ENCODE peak calls at places on chromosomes 3 and 15, in five cellular contexts. Z is epithelial cell of esophagus, O is adrenal gland, P is AG04450, X is heart left ventricle. U is an unnamed sample.

GRCh38 chr3:156005698-156006097 is 114.7 kb upstream of the KCNAB1 start:
- DNase-seq in Z (no peak), O (no peak), P (no peak), X (no peak), U (no peak)

GRCh38 chr15:49678655-49679054 is 57.8 kb downstream of the DTWD1 start:
- DNase-seq in Z (no peak), O (no peak), P (no peak), X (no peak), U (no peak)

GRCh38 chr15:95511680-95512079 is 818.8 kb upstream of the NR2F2 start:
- DNase-seq in Z (no peak), O (no peak), P (no peak), X (no peak), U (no peak)

GRCh38 chr15:82135645-82136044 is 89.8 kb upstream of the MEX3B start:
- DNase-seq in Z (no peak), O (no peak), P (no peak), X (no peak), U (no peak)

GRCh38 chr15:78306176-78306774 is 6.9 kb upstream of the SKIC8 start:
- DNase-seq in Z (no peak), O (peak; percentile 9), P (peak; percentile 27), X (no peak), U (no peak)

GRCh38 chr3:178684881-178685590 is 148.8 kb downstream of the KCNMB2 start:
- DNase-seq in Z (peak; percentile 39), O (no peak), P (no peak), X (no peak), U (no peak)

GRCh38 chr3:178117641-178118040 is 418.6 kb upstream of the KCNMB2 start:
- DNase-seq in Z (peak; percentile 32), O (no peak), P (no peak), X (no peak), U (peak; percentile 43)

GRCh38 chr15:97023131-97023844 is 692.8 kb downstream of the NR2F2 start:
- DNase-seq in Z (peak; percentile 53), O (no peak), P (no peak), X (no peak), U (peak; percentile 7)

GRCh38 chr3:3134750-3135448 is 8.2 kb downstream of the TRNT1 start:
- DNase-seq in Z (peak; percentile 36), O (no peak), P (no peak), X (no peak), U (peak; percentile 50)

GRCh38 chr3:180744226-180744625 is 64.9 kb upstream of the CCDC39 start:
- DNase-seq in Z (no peak), O (no peak), P (no peak), X (no peak), U (no peak)

GRCh38 chr15:98927057-98927456 is 80.5 kb downstream of the PGPEP1L start:
- DNase-seq in Z (no peak), O (no peak), P (no peak), X (no peak), U (no peak)

GRCh38 chr3:101229681-101230080 is 90.7 kb downstream of the IMPG2 start:
- DNase-seq in Z (no peak), O (peak; percentile 16), P (no peak), X (no peak), U (no peak)
- TF ChIP-seq CTCF in Z (no peak), O (peak; percentile 41), P (peak; percentile 21), X (no peak), U (no peak)

DNA sequence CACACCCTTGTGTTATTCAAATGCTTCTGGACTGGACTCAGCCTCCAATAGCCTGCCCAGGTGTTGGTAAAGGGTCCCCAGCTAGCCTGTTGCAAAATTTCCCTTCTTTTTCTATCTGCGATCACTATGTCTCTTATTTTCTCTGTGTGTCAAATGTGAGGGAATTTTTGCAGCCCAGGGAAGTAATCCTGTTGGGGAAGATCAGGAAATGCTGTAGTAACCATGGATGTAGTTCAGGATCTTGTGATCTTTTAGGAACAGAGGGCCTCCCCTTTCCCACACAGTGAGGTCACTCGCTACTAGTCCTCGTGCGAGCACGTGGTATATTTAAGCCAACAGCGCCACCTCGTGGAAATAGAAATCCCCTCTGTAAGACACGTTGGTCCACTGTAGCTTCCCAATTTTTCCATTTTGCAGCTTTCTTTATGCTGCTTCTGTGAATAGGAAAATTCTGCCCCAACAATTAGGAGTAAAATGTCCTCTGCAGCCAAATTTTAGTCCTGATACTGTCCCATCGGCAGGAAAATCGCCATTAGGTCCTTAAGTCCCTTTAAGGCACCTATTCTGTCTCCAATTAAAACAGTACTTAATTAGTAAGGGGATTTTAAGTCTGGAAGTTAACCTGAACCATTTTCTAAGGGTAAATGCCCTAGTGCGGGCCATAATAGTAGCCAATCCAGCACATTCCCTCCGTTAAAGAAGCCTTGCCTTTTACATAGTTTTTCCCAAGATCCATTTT is 4.0 kb upstream of the SMCO1 start:
- DNase-seq in Z (peak; percentile 84), O (peak; percentile 75), P (no peak), X (peak; percentile 70), U (peak; percentile 62)
- TF ChIP-seq CTCF in Z (peak; percentile 53), O (peak; percentile 55), P (peak; percentile 51), X (peak; percentile 63), U (peak; percentile 62)

GRCh38 chr3:45506751-45507391 is 87.7 kb upstream of the LIMD1 start:
- DNase-seq in Z (no peak), O (no peak), P (no peak), X (no peak), U (no peak)

GRCh38 chr3:45509038-45509767 is 85.3 kb upstream of the LIMD1 start:
- DNase-seq in Z (peak; percentile 75), O (no peak), P (peak; percentile 93), X (no peak), U (peak; percentile 93)

GRCh38 chr3:45506084-45506483 is 88.5 kb upstream of the LIMD1 start:
- DNase-seq in Z (no peak), O (no peak), P (no peak), X (no peak), U (no peak)

GRCh38 chr3:45508659-45509037 is 85.9 kb upstream of the LIMD1 start:
- DNase-seq in Z (no peak), O (no peak), P (no peak), X (no peak), U (no peak)

GRCh38 chr3:45507820-45508317 is 86.7 kb upstream of the LIMD1 start:
- DNase-seq in Z (peak; percentile 14), O (no peak), P (no peak), X (peak; percentile 39), U (peak; percentile 48)
- TF ChIP-seq CTCF in Z (peak; percentile 34), O (peak; percentile 38), P (peak; percentile 81), X (peak; percentile 23), U (peak; percentile 63)

GRCh38 chr3:15860014-15860934 is 62.5 kb upstream of the ANKRD28 start:
- DNase-seq in Z (peak; percentile 47), O (peak; percentile 20), P (peak; percentile 15), X (no peak), U (peak; percentile 33)

GRCh38 chr3:15861163-15861562 is 63.4 kb upstream of the ANKRD28 start:
- DNase-seq in Z (no peak), O (no peak), P (no peak), X (no peak), U (no peak)

GRCh38 chr3:15858547-15859506 is 61.0 kb upstream of the ANKRD28 start:
- DNase-seq in Z (peak; percentile 47), O (peak; percentile 47), P (no peak), X (peak; percentile 23), U (peak; percentile 22)

GRCh38 chr3:15859507-15860013 is 61.8 kb upstream of the ANKRD28 start:
- DNase-seq in Z (peak; percentile 89), O (peak; percentile 86), P (peak; percentile 20), X (peak; percentile 83), U (peak; percentile 50)
- TF ChIP-seq CTCF in Z (no peak), O (no peak), P (no peak), X (no peak), U (no peak)

DNA sequence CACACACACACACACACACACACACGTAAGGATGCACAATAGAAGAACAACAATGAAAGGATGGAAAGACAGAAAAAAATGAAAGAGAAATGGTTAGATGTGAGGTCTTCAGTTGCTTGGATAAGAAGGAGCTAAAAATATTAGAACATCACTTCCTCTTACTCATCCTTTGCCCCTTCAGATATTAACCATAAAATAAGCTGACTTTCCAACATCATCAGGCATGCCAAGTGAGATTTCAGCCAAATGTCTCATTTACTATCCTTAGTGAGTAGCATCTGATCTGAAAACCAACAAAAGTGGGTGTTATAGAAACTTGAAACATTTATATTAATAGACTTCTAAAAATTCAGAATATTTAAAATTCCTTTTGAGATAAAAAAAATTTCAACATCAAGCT is 25.3 kb upstream of the LSAMP start:
- DNase-seq in Z (no peak), O (no peak), P (no peak), X (no peak), U (no peak)
- TF ChIP-seq CTCF in Z (no peak), O (no peak), P (no peak), X (no peak), U (no peak)

GRCh38 chr3:189948724-189949045 is 172.0 kb downstream of the P3H2 start:
- DNase-seq in Z (no peak), O (no peak), P (no peak), X (no peak), U (no peak)

GRCh38 chr3:189949580-189949979 is 171.1 kb downstream of the P3H2 start:
- DNase-seq in Z (no peak), O (no peak), P (no peak), X (no peak), U (no peak)

GRCh38 chr3:189947068-189947467 is 173.6 kb downstream of the P3H2 start:
- DNase-seq in Z (no peak), O (no peak), P (no peak), X (no peak), U (no peak)

GRCh38 chr3:189945935-189946709 is 174.6 kb downstream of the P3H2 start:
- DNase-seq in Z (no peak), O (no peak), P (no peak), X (no peak), U (no peak)

GRCh38 chr3:189947948-189948723 is 172.6 kb downstream of the P3H2 start:
- DNase-seq in Z (peak; percentile 91), O (no peak), P (no peak), X (no peak), U (peak; percentile 94)
- TF ChIP-seq CTCF in Z (peak; percentile 64), O (peak; percentile 52), P (peak; percentile 66), X (peak; percentile 33), U (peak; percentile 47)

DNA sequence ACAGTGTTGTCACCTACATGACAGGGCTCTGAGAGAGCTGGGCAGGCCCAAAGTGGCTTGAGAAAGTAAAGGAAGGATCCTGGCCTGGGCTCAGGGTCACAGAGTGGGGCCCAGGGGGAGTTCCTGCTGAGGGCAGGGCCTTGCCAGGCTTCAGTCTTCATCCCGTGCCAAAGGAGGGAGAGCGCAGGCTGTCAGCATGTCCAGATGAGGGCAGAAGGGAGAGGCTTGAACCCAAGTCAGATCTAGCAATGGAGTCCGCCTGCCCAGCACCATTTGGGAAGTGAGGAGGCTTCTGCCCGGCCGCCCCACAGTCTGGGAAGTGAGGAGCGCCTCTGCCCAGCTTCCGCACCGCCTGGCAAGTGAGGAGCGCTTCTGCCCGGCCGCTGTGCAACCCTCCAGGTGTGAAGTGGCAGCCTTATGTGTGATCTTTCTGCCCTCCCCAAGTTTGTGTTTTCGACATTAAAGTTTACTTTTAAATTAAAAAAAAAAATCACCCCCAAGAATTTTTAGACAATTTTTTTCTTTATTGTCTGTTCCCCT is 303.6 kb upstream of the PROK2 start:
- DNase-seq in Z (no peak), O (no peak), P (no peak), X (no peak), U (no peak)
- TF ChIP-seq CTCF in Z (no peak), O (no peak), P (no peak), X (no peak), U (no peak)

GRCh38 chr3:111473550-111473949 is 68.4 kb upstream of the CD96 start:
- DNase-seq in Z (no peak), O (no peak), P (no peak), X (no peak), U (no peak)
- TF ChIP-seq CTCF in Z (no peak), O (no peak), P (no peak), X (no peak), U (no peak)